ENCODE peak calls at places on chromosomes 13 and 19, in ten cellular contexts. A is EH; J is iPS DF 6.9; D is small intestine; B is islet precursor cell; L is Calu3; I is T-helper 2 cell treated with Interferon-gamma antibody and Interleukin-4, amounts not matched to agents 5 μg/mL and 100 μg/mL, for 36 hours; Z is transverse colon; Y is thoracic aorta; F is CD8-positive, alpha-beta T cell. U is an unnamed sample.

GRCh38 chr19:12834418-12834943 is at the start of gene RTBDN:
- DNase-seq in A (no peak), J (no peak), D (no peak), B (peak), L (no peak), I (no peak), Z (no peak), Y (no peak), F (no peak), U (no peak)

GRCh38 chr19:18846862-18847515 is 15.2 kb downstream of the UPF1 start:
- DNase-seq in A (peak), J (peak), D (peak), B (peak), L (peak), I (peak), Z (peak), Y (no peak), F (peak), U (peak)

GRCh38 chr19:9321338-9321737 is 2.6 kb upstream of the ZNF559 start:
- DNase-seq in A (no peak), J (no peak), D (no peak), B (no peak), L (no peak), I (no peak), Z (no peak), Y (no peak), F (no peak), U (no peak)

GRCh38 chr19:38388310-38389100 is at the start of gene SPRED3:
- DNase-seq in A (peak), J (no peak), D (no peak), B (peak), L (no peak), I (no peak), Z (no peak), Y (no peak), F (no peak), U (peak)

GRCh38 chr19:1312732-1313694 is 27.3 kb downstream of the EFNA2 start:
- DNase-seq in A (peak), J (no peak), D (peak), B (peak), L (peak), I (no peak), Z (peak), Y (no peak), F (no peak), U (no peak)

GRCh38 chr19:18775586-18776287 is 15.4 kb downstream of the COMP start:
- DNase-seq in A (peak), J (no peak), D (no peak), B (no peak), L (no peak), I (no peak), Z (no peak), Y (no peak), F (no peak), U (no peak)

GRCh38 chr13:62094937-62095336 is 679.3 kb upstream of the PCDH20 start:
- DNase-seq in A (no peak), J (no peak), D (no peak), B (no peak), L (no peak), I (no peak), Z (no peak), Y (no peak), F (no peak), U (no peak)

GRCh38 chr13:53200498-53201453 is 172.2 kb downstream of the OLFM4 start:
- DNase-seq in A (no peak), J (peak), D (peak), B (peak), L (no peak), I (peak), Z (peak), Y (no peak), F (no peak), U (peak)

GRCh38 chr19:39190768-39191167 is 6.0 kb upstream of the NCCRP1 start:
- DNase-seq in A (no peak), J (no peak), D (no peak), B (peak), L (no peak), I (no peak), Z (no peak), Y (no peak), F (no peak), U (no peak)

GRCh38 chr13:67136157-67136556 is 94.0 kb downstream of the PCDH9 start:
- DNase-seq in A (no peak), J (no peak), D (no peak), B (no peak), L (no peak), I (no peak), Z (no peak), Y (no peak), F (no peak), U (no peak)

GRCh38 chr19:47284324-47284899 is 9.7 kb downstream of the INAFM1 start:
- DNase-seq in A (peak), J (no peak), D (peak), B (no peak), L (peak), I (no peak), Z (no peak), Y (no peak), F (peak), U (no peak)

GRCh38 chr19:45419396-45419795 is 4.3 kb downstream of the ERCC1 start:
- DNase-seq in A (no peak), J (no peak), D (no peak), B (no peak), L (no peak), I (no peak), Z (peak), Y (no peak), F (no peak), U (no peak)

GRCh38 chr13:67506407-67506806 is 276.3 kb upstream of the PCDH9 start:
- DNase-seq in A (no peak), J (no peak), D (no peak), B (no peak), L (no peak), I (no peak), Z (no peak), Y (no peak), F (no peak), U (no peak)

GRCh38 chr13:36453518-36453917 is 21.2 kb downstream of the CCNA1 start:
- DNase-seq in A (peak), J (no peak), D (no peak), B (no peak), L (no peak), I (no peak), Z (no peak), Y (no peak), F (no peak), U (no peak)

GRCh38 chr13:78317030-78317429 is 286.3 kb downstream of the POU4F1 start:
- DNase-seq in A (no peak), J (no peak), D (no peak), B (no peak), L (no peak), I (no peak), Z (no peak), Y (no peak), F (no peak), U (no peak)

GRCh38 chr19:2619076-2619475 is 83.4 kb downstream of the GNG7 start:
- DNase-seq in A (no peak), J (no peak), D (no peak), B (no peak), L (no peak), I (no peak), Z (no peak), Y (no peak), F (no peak), U (peak)

GRCh38 chr19:58093071-58093470 is 5.0 kb downstream of the ZSCAN18 start:
- DNase-seq in A (no peak), J (no peak), D (no peak), B (no peak), L (no peak), I (no peak), Z (no peak), Y (no peak), F (no peak), U (no peak)

GRCh38 chr19:12786149-12786870 is 5.0 kb upstream of the JUNB start:
- DNase-seq in A (no peak), J (no peak), D (peak), B (no peak), L (peak), I (no peak), Z (peak), Y (no peak), F (no peak), U (peak)

GRCh38 chr19:42440357-42441046 is 2.2 kb downstream of the CXCL17 start:
- DNase-seq in A (peak), J (no peak), D (peak), B (peak), L (peak), I (peak), Z (peak), Y (no peak), F (peak), U (peak)

GRCh38 chr19:53055117-53055516 is 10.6 kb downstream of the ERVV-2 start:
- DNase-seq in A (no peak), J (no peak), D (no peak), B (no peak), L (no peak), I (no peak), Z (no peak), Y (no peak), F (no peak), U (no peak)

GRCh38 chr13:80338781-80339577 is 1.9 kb downstream of the SPRY2 start:
- DNase-seq in A (peak), J (no peak), D (peak), B (peak), L (peak), I (peak), Z (peak), Y (peak), F (no peak), U (peak)

GRCh38 chr19:2717638-2718541 is 3.3 kb downstream of the DIRAS1 start:
- DNase-seq in A (no peak), J (no peak), D (no peak), B (no peak), L (no peak), I (no peak), Z (no peak), Y (no peak), F (no peak), U (no peak)

GRCh38 chr13:45954861-45955595 is 97.5 kb downstream of the ZC3H13 start:
- DNase-seq in A (no peak), J (no peak), D (no peak), B (no peak), L (no peak), I (no peak), Z (no peak), Y (no peak), F (no peak), U (no peak)

GRCh38 chr13:73754241-73754640 is 380.0 kb downstream of the KLF12 start:
- DNase-seq in A (no peak), J (no peak), D (no peak), B (no peak), L (no peak), I (no peak), Z (no peak), Y (no peak), F (no peak), U (no peak)

GRCh38 chr13:80717834-80718233 is 376.9 kb upstream of the SPRY2 start:
- DNase-seq in A (no peak), J (no peak), D (no peak), B (no peak), L (no peak), I (no peak), Z (no peak), Y (no peak), F (no peak), U (no peak)

GRCh38 chr13:67063036-67063435 is 167.1 kb downstream of the PCDH9 start:
- DNase-seq in A (no peak), J (no peak), D (no peak), B (peak), L (no peak), I (no peak), Z (no peak), Y (no peak), F (no peak), U (no peak)

GRCh38 chr13:30019648-30020626 is 169.5 kb upstream of the UBL3 start:
- DNase-seq in A (no peak), J (no peak), D (no peak), B (no peak), L (no peak), I (no peak), Z (no peak), Y (no peak), F (no peak), U (no peak)

GRCh38 chr13:49400755-49401659 is 42.9 kb downstream of the CAB39L start:
- DNase-seq in A (peak), J (no peak), D (peak), B (peak), L (peak), I (no peak), Z (peak), Y (no peak), F (no peak), U (no peak)

GRCh38 chr13:64767054-64767453 is 2463.1 kb downstream of the PCDH9 start:
- DNase-seq in A (no peak), J (no peak), D (no peak), B (no peak), L (no peak), I (no peak), Z (no peak), Y (no peak), F (no peak), U (no peak)

GRCh38 chr19:2391118-2391725 is 31.2 kb downstream of the TMPRSS9 start:
- DNase-seq in A (peak), J (peak), D (peak), B (no peak), L (peak), I (peak), Z (no peak), Y (no peak), F (peak), U (no peak)

GRCh38 chr19:14410054-14410774 is 8.9 kb downstream of the DDX39A start:
- DNase-seq in A (no peak), J (no peak), D (no peak), B (no peak), L (no peak), I (no peak), Z (no peak), Y (no peak), F (no peak), U (no peak)

GRCh38 chr19:54418930-54419800 is 3.9 kb downstream of the TTYH1 start:
- DNase-seq in A (no peak), J (no peak), D (no peak), B (no peak), L (no peak), I (no peak), Z (no peak), Y (no peak), F (no peak), U (no peak)

GRCh38 chr19:40528078-40528477 is 48.6 kb upstream of the SHKBP1 start:
- DNase-seq in A (no peak), J (no peak), D (no peak), B (no peak), L (no peak), I (no peak), Z (no peak), Y (no peak), F (no peak), U (no peak)